ENCODE peak calls at places on chromosome 3, in ten cellular contexts. O, P, U, F, I, N, J, Y, V and Q are unnamed samples.

GRCh38 chr3:98914210-98915080 is 12.9 kb upstream of the DCBLD2 start:
- DNase-seq in J (no peak), F (no peak), Y (peak; percentile 45), P (no peak), I (no peak), V (no peak), N (no peak), U (peak; percentile 48), O (no peak), Q (no peak)

GRCh38 chr3:87413821-87414220 is 137.4 kb upstream of the POU1F1 start:
- DNase-seq in P (no peak), I (no peak), O (no peak), V (no peak), J (no peak), Y (no peak), U (no peak), N (no peak), F (no peak), Q (no peak)

GRCh38 chr3:30578479-30578878 is 27.9 kb upstream of the TGFBR2 start:
- DNase-seq in I (no peak), U (peak; percentile 94), F (peak; percentile 68), O (no peak), V (no peak), J (no peak), Y (peak; percentile 27), P (no peak), N (peak; percentile 10), Q (peak; percentile 66)

GRCh38 chr3:66149269-66149668 is 71.5 kb upstream of the SLC25A26 start:
- DNase-seq in N (no peak), F (no peak), J (no peak), Y (no peak), V (no peak), U (no peak), O (no peak), P (no peak), I (no peak), Q (no peak)

GRCh38 chr3:174620138-174620537 is 239.0 kb upstream of the NAALADL2 start:
- DNase-seq in Y (no peak), I (no peak), F (no peak), O (no peak), J (no peak), N (no peak), P (no peak), U (peak; percentile 9), V (no peak), Q (no peak)

GRCh38 chr3:192861972-192862371 is 55.7 kb downstream of the MB21D2 start:
- DNase-seq in I (no peak), O (no peak), P (peak; percentile 5), Y (no peak), U (no peak), J (no peak), V (no peak), F (no peak), N (no peak), Q (no peak)

GRCh38 chr3:24541935-24542334 is 47.3 kb upstream of the THRB start:
- DNase-seq in I (no peak), J (no peak), U (no peak), Y (no peak), O (no peak), F (no peak), P (no peak), N (no peak), V (no peak), Q (no peak)

GRCh38 chr3:110562621-110563020 is 509.0 kb upstream of the NECTIN3 start:
- DNase-seq in I (no peak), F (no peak), J (no peak), N (no peak), V (no peak), P (no peak), Y (no peak), U (peak; percentile 6), O (no peak), Q (no peak)

GRCh38 chr3:16249336-16249735 is 15.4 kb downstream of the DPH3 start:
- DNase-seq in P (no peak), F (no peak), J (peak; percentile 75), U (no peak), Y (no peak), N (no peak), I (no peak), V (no peak), O (peak; percentile 36), Q (no peak)

GRCh38 chr3:82707035-82707434 is 945.6 kb upstream of the GBE1 start:
- DNase-seq in V (no peak), I (no peak), O (peak; percentile 9), Y (peak; percentile 18), J (peak; percentile 15), U (peak; percentile 5), N (no peak), P (no peak), F (no peak), Q (no peak)

GRCh38 chr3:7630351-7630911 is 769.5 kb downstream of the GRM7 start:
- DNase-seq in N (no peak), J (no peak), P (no peak), U (no peak), F (no peak), V (no peak), Y (no peak), O (no peak), I (no peak), Q (no peak)

GRCh38 chr3:56136514-56136913 is 331.8 kb downstream of the ERC2 start:
- DNase-seq in N (no peak), Y (no peak), V (no peak), I (no peak), P (no peak), F (no peak), J (no peak), U (no peak), O (no peak), Q (no peak)

GRCh38 chr3:159771865-159772611 is 216.6 kb upstream of the IL12A start:
- DNase-seq in I (no peak), Y (no peak), N (no peak), J (no peak), F (no peak), P (no peak), V (no peak), O (no peak), U (no peak), Q (no peak)
- H3K27ac ChIP-seq in I (no peak overlapping the region), Y (no peak overlapping the region), N (no peak overlapping the region), J (no peak overlapping the region), F (peak overlapping the region; percentile 92), P (no peak overlapping the region), V (no peak overlapping the region), O (no peak overlapping the region), U (no peak overlapping the region), Q (no peak overlapping the region)

DNA sequence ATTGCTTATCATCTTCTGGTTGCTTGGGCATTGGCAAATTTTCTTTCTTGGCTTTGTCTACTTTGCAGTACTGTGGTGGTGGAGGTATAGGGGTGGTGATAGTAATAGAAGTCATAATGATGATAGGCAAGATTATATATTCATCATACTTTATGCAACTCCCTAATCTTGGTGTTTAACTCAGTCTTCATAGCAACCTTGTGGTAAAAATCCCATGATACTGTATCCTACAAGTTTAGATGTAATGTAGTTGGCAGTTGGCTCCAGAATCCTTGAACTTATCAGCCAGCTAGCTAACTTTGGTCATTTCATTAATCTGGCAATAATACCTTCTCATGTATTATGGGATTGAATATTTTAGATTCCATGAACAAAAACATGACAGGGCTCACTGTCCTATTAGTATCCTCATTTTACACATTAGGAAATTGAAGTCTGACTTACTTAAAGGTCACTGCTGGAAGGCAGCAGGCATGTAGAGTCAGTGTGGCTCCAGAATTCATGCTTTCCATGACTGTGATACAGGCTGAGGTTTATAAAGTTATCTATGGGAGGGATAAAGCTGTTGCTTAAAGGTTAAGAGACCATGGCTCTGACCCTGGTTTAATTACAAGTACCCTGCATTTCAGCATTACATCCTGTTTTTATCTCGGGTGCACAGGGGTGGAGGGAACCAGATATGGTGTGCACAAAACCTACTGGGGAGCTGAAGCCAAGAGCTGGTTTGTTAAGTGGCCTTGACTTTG is 33.3 kb downstream of the RBMS3 start:
- DNase-seq in F (no peak), O (no peak), V (no peak), N (no peak), P (no peak), J (no peak), Y (no peak), I (no peak), U (no peak), Q (no peak)
- H3K4me3 ChIP-seq in F (no peak overlapping the region), O (no peak overlapping the region), V (no peak overlapping the region), N (no peak overlapping the region), P (no peak overlapping the region), J (no peak overlapping the region), Y (no peak overlapping the region), I (no peak overlapping the region), U (no peak overlapping the region), Q (no peak overlapping the region)

DNA sequence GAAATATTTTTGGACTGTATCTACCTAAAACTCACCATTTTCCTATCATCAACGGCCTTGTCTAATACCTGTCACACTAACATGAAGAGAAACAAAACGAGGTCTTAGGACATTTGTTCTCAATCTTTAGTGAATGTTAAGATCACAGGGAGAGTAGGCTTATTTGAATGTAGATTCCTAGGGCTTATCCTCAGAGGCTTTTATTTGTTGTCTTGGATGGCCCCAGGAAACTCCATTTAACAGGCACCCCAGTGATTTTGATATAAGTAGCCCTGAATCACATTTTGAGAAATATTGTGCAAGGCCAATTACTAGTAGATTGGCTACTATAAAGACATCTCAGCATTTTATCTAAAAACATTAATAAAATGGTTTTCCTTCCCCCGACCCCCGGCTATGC is 367.4 kb downstream of the GAP43 start:
- DNase-seq in V (no peak), P (no peak), N (no peak), O (no peak), J (peak; percentile 32), F (no peak), U (no peak), Y (no peak), I (no peak), Q (no peak)
- H3K27ac ChIP-seq in V (no peak overlapping the region), P (no peak overlapping the region), N (no peak overlapping the region), O (no peak overlapping the region), J (no peak overlapping the region), F (no peak overlapping the region), U (no peak overlapping the region), Y (no peak overlapping the region), I (no peak overlapping the region), Q (no peak overlapping the region)

DNA sequence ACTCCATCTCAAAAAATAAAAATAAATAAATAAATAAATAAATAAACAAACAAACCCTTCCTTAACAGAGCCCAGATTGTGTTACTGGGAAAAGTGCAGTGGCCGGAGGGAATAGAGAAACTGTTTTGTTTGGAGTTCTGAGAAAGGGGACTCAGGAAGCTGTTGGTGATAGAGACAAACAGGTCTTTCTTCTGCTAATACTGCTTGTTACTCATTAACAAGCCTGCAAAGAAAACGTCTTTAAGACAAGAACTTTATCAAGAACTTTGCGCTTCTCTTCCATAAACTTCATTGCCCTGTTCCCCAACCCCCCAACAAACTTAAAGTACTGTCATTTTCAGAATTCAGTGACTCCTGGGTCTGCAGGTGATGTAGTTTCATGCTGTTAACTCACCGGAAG is 68.8 kb upstream of the GSK3B start:
- DNase-seq in J (no peak), V (no peak), U (no peak), O (no peak), P (no peak), I (no peak), Y (no peak), F (no peak), N (no peak), Q (no peak)
- H3K4me3 ChIP-seq in J (no peak overlapping the region), V (no peak overlapping the region), U (no peak overlapping the region), O (no peak overlapping the region), P (no peak overlapping the region), I (no peak overlapping the region), Y (no peak overlapping the region), F (no peak overlapping the region), N (no peak overlapping the region), Q (no peak overlapping the region)